ENCODE peak calls at places on chromosomes 16 and 17, in six cellular contexts. S is A549, R is GM12878, W is K562, V is HL-60, J is SK-N-SH. N is an unnamed sample.

GRCh38 chr17:77719806-77720205 is 238.7 kb upstream of the TNRC6C start:
- DNase-seq in S (no peak), R (no peak), W (no peak), V (no peak), J (no peak), N (no peak)

GRCh38 chr17:79088266-79088996 is 13.8 kb downstream of the ENGASE start:
- DNase-seq in S (no peak), R (no peak), W (no peak), V (no peak), J (no peak), N (no peak)

GRCh38 chr16:49023095-49023494 is 258.5 kb downstream of the CBLN1 start:
- DNase-seq in S (no peak), R (no peak), W (no peak), V (no peak), J (no peak), N (no peak)

GRCh38 chr17:43860077-43860725 is 13.2 kb downstream of the CD300LG start:
- DNase-seq in S (no peak), R (no peak), W (no peak), V (no peak), J (no peak), N (no peak)

GRCh38 chr16:85330694-85331188 is 218.5 kb upstream of the CIBAR2 start:
- DNase-seq in S (peak), R (no peak), W (peak), V (peak), J (peak), N (peak)

GRCh38 chr16:89099905-89100304 is 6.3 kb downstream of the ACSF3 start:
- DNase-seq in S (no peak), R (no peak), W (no peak), V (peak), J (no peak), N (no peak)

GRCh38 chr17:68381076-68381900 is 76.0 kb downstream of the WIPI1 start:
- DNase-seq in S (no peak), R (no peak), W (no peak), V (no peak), J (no peak), N (peak)

GRCh38 chr17:36936455-36936934 is 780 bp upstream of the LHX1 start:
- DNase-seq in S (no peak), R (no peak), W (peak), V (no peak), J (peak), N (no peak)

GRCh38 chr17:49442051-49442450 is 27.4 kb upstream of the PHB1 start:
- DNase-seq in S (no peak), R (no peak), W (no peak), V (no peak), J (no peak), N (no peak)

GRCh38 chr16:55815320-55815719 is 17.6 kb downstream of the CES1 start:
- DNase-seq in S (no peak), R (no peak), W (no peak), V (no peak), J (no peak), N (no peak)

GRCh38 chr17:61794792-61795191 is 68.5 kb downstream of the BRIP1 start:
- DNase-seq in S (no peak), R (no peak), W (no peak), V (no peak), J (no peak), N (no peak)

GRCh38 chr17:45052052-45052772 is 780 bp upstream of the DCAKD start:
- DNase-seq in S (no peak), R (no peak), W (peak), V (peak), J (peak), N (no peak)

GRCh38 chr17:45008191-45008590 is 40.1 kb upstream of the C1QL1 start:
- DNase-seq in S (no peak), R (no peak), W (no peak), V (peak), J (no peak), N (no peak)

GRCh38 chr17:34570491-34570890 is 8.9 kb upstream of the TMEM132E start:
- DNase-seq in S (no peak), R (no peak), W (no peak), V (no peak), J (no peak), N (no peak)

GRCh38 chr16:57069053-57069452 is 23.3 kb upstream of the CPNE2 start:
- DNase-seq in S (no peak), R (no peak), W (no peak), V (no peak), J (no peak), N (no peak)

GRCh38 chr17:3772764-3773163 is 28.2 kb downstream of the ITGAE start:
- DNase-seq in S (no peak), R (no peak), W (no peak), V (no peak), J (no peak), N (no peak)

GRCh38 chr17:42980274-42980765 is at the start of gene RUNDC1:
- DNase-seq in S (peak), R (peak), W (peak), V (peak), J (peak), N (no peak)

GRCh38 chr17:51356084-51356410 is 95.7 kb downstream of the UTP18 start:
- DNase-seq in S (no peak), R (no peak), W (no peak), V (no peak), J (peak), N (no peak)

GRCh38 chr16:46573008-46573833 is 48.0 kb downstream of the SHCBP1 start:
- DNase-seq in S (peak), R (no peak), W (peak), V (no peak), J (no peak), N (no peak)

GRCh38 chr17:17837966-17838962 is 1.5 kb upstream of the SREBF1 start:
- DNase-seq in S (peak), R (no peak), W (no peak), V (peak), J (no peak), N (no peak)

GRCh38 chr17:67238976-67239375 is 6.0 kb downstream of the HELZ start:
- DNase-seq in S (no peak), R (no peak), W (no peak), V (no peak), J (no peak), N (no peak)

GRCh38 chr16:56774009-56774408 is 44.1 kb downstream of the NUP93 start:
- DNase-seq in S (no peak), R (no peak), W (no peak), V (no peak), J (no peak), N (no peak)

GRCh38 chr17:37555386-37555785 is 53.8 kb downstream of the SYNRG start:
- DNase-seq in S (no peak), R (no peak), W (no peak), V (no peak), J (no peak), N (no peak)

GRCh38 chr16:75263963-75264445 is 12.6 kb upstream of the BCAR1 start:
- DNase-seq in S (no peak), R (no peak), W (no peak), V (no peak), J (peak), N (no peak)

GRCh38 chr16:23554536-23554935 is 2.6 kb downstream of the EARS2 start:
- DNase-seq in S (no peak), R (no peak), W (no peak), V (no peak), J (no peak), N (no peak)
- TF ChIP-seq REST in S (no peak), R (no peak), W (no peak), V (no peak), J (no peak), N (no peak)

GRCh38 chr16:1615761-1616160 is 3.6 kb downstream of the CRAMP1 start:
- DNase-seq in S (no peak), R (no peak), W (no peak), V (no peak), J (no peak), N (no peak)

GRCh38 chr16:1613240-1613639 is 1.1 kb downstream of the CRAMP1 start:
- DNase-seq in S (no peak), R (no peak), W (no peak), V (peak), J (no peak), N (no peak)

GRCh38 chr16:1612320-1613111 is at the start of gene CRAMP1:
- DNase-seq in S (peak), R (no peak), W (no peak), V (peak), J (peak), N (no peak)

GRCh38 chr16:1614226-1615102 is 2.3 kb downstream of the CRAMP1 start:
- DNase-seq in S (peak), R (no peak), W (peak), V (peak), J (peak), N (no peak)

GRCh38 chr16:1613728-1614225 is 1.6 kb downstream of the CRAMP1 start:
- DNase-seq in S (no peak), R (no peak), W (no peak), V (peak), J (no peak), N (no peak)
- TF ChIP-seq REST in S (no peak), R (no peak), W (no peak), V (no peak), J (no peak), N (no peak)

DNA sequence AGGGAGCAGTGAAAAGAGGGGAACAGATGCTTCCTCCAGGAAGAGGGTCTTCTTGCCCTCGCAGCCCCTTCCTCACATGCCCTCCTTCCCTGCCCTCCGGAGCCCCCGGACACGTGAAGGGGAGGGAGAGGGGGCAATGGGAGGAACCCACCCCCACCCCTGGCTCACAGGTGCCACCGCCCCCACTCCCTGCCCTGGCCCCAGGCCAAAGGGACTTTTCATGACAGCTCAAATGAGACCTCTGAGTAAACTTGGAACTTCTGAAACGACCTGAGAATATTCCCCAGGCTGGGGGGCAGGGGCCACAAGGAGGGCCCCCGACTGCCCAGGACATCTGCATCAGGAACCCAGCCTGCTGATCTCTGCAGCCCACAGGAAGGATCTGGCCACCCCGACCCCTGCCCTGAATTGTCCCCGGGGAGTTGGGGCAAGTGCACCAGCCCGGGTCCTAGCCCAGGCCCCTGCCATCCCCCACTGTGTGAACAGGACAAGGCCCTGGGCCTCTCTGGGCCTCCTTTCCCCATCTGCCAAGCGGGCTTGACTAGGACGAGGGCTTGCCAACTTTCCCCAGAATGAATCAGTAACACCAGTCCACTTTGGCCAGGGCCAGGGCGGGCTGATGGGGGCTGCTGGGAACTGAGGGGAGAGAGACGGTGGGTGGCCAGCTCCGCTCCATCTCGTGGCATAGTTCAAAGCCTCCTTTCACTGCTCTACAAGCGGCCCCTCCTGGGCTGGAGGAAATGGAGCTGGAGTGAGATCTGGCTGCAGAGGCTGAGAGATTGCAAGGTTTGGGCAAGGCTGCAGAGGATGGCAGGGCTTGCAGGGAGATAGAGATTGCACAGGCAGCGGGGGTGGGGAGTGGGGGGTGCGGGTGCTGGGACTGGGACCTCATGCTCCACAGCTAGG is 3.8 kb downstream of the IL21R start:
- DNase-seq in S (no peak), R (no peak), W (no peak), V (no peak), J (no peak), N (no peak)
- TF ChIP-seq REST in S (no peak), R (peak), W (no peak), V (no peak), J (no peak), N (no peak)

GRCh38 chr17:70011750-70012149 is 63.3 kb upstream of the KCNJ16 start:
- DNase-seq in S (no peak), R (no peak), W (no peak), V (no peak), J (no peak), N (no peak)
- TF ChIP-seq REST in S (no peak), R (no peak), W (no peak), V (no peak), J (no peak), N (no peak)

GRCh38 chr16:30186444-30186781 is 3.0 kb downstream of the CORO1A start:
- DNase-seq in S (no peak), R (no peak), W (no peak), V (no peak), J (no peak), N (no peak)

GRCh38 chr16:30185141-30185682 is 1.8 kb downstream of the CORO1A start:
- DNase-seq in S (no peak), R (no peak), W (no peak), V (no peak), J (peak), N (no peak)

GRCh38 chr16:30184430-30185140 is 1.2 kb downstream of the CORO1A start:
- DNase-seq in S (no peak), R (peak), W (peak), V (peak), J (peak), N (no peak)

GRCh38 chr16:30186782-30187555 is 3.6 kb downstream of the CORO1A start:
- DNase-seq in S (peak), R (peak), W (peak), V (peak), J (peak), N (peak)

DNA sequence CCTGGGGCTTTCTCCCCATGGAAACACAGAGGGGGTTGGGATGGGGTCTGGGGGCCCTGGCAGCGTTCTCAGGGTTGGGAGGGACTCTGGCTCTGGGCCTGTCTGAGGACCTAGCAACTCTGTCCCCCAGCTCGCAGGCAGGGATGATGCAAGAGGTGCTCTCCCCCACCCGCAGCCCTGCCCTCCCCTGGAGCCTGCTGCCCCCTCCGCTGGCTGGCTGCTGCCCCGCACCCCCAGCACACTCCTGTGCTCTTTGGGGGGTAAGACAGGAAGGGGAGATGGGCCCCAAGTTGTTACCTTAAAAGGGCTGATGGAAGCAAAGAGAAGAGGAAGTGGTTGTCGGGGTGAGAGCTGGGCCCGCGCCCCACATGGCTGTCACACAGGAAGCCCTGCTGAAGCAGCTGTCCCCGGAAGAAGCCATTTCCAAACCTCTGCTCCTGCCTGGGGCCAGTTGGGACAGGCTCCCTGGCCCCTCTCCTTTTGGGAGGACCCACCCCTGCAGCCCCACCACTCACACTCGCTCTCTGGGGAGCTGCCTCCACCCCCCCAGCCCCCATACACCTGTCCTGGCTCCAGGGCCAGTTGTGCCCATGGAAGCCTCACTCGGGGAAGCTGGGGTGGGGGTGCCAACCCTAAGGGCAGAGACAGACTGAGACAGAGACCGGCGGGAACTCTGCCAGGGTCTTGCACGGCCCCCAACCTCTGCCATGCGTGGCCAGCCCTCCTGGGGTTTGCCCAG is 2.5 kb downstream of the CORO1A start:
- DNase-seq in S (no peak), R (peak), W (no peak), V (peak), J (peak), N (no peak)
- TF ChIP-seq REST in S (no peak), R (peak), W (no peak), V (peak), J (no peak), N (no peak)